ENCODE peak calls at places on chromosomes 12 and 14, in ten cellular contexts. N is GM23338, H is tibial nerve, Z is Peyer's patch, F is stomach, Y is HCT116, J is adipocyte, R is cardiac muscle cell, P is fibroblast of pulmonary artery, D is uterus. M is an unnamed sample.
A peak's percentile ranks its signal among the peaks of the same experiment; 100 is the strongest.

GRCh38 chr12:77033658-77034164 is 31.7 kb downstream of the E2F7 start:
- DNase-seq in N (no peak), H (no peak), Z (no peak), F (no peak), Y (no peak), J (no peak), R (no peak), P (no peak), D (no peak), M (no peak)

GRCh38 chr12:131085816-131086591 is 132.3 kb downstream of the ADGRD1 start:
- DNase-seq in N (no peak), H (peak; percentile 13), Z (no peak), F (peak; percentile 11), Y (no peak), J (no peak), R (no peak), P (no peak), D (no peak), M (peak; percentile 35)

GRCh38 chr14:33254342-33254741 is 315.7 kb downstream of the NPAS3 start:
- DNase-seq in N (no peak), H (no peak), Z (no peak), F (no peak), Y (no peak), J (no peak), R (no peak), P (no peak), D (no peak), M (no peak)

GRCh38 chr12:100539209-100539608 is 34.3 kb upstream of the GAS2L3 start:
- DNase-seq in N (peak; percentile 78), H (no peak), Z (no peak), F (no peak), Y (no peak), J (peak; percentile 48), R (peak; percentile 79), P (peak; percentile 64), D (no peak), M (no peak)

GRCh38 chr12:131380220-131380957 is 330.5 kb upstream of the SFSWAP start:
- DNase-seq in N (no peak), H (no peak), Z (no peak), F (no peak), Y (no peak), J (no peak), R (no peak), P (no peak), D (no peak), M (no peak)

GRCh38 chr12:6072302-6072752 is 52.1 kb downstream of the VWF start:
- DNase-seq in N (no peak), H (no peak), Z (no peak), F (no peak), Y (no peak), J (peak; percentile 63), R (no peak), P (peak; percentile 96), D (no peak), M (no peak)

GRCh38 chr12:120790114-120790513 is 64.5 kb downstream of the ACADS start:
- DNase-seq in N (no peak), H (no peak), Z (no peak), F (no peak), Y (no peak), J (no peak), R (no peak), P (no peak), D (no peak), M (no peak)

GRCh38 chr12:82361461-82361915 is 3.2 kb downstream of the METTL25 start:
- DNase-seq in N (peak; percentile 15), H (no peak), Z (no peak), F (no peak), Y (no peak), J (no peak), R (no peak), P (no peak), D (no peak), M (no peak)

GRCh38 chr14:21102472-21103164 is 1.8 kb downstream of the TMEM253 start:
- DNase-seq in N (peak; percentile 43), H (no peak), Z (no peak), F (no peak), Y (no peak), J (no peak), R (no peak), P (no peak), D (no peak), M (no peak)

GRCh38 chr14:99274346-99275221 is 2.6 kb upstream of the BCL11B start:
- DNase-seq in N (peak; percentile 96), H (no peak), Z (peak; percentile 87), F (peak; percentile 29), Y (peak; percentile 78), J (peak; percentile 73), R (peak; percentile 91), P (peak; percentile 80), D (no peak), M (no peak)

DNA sequence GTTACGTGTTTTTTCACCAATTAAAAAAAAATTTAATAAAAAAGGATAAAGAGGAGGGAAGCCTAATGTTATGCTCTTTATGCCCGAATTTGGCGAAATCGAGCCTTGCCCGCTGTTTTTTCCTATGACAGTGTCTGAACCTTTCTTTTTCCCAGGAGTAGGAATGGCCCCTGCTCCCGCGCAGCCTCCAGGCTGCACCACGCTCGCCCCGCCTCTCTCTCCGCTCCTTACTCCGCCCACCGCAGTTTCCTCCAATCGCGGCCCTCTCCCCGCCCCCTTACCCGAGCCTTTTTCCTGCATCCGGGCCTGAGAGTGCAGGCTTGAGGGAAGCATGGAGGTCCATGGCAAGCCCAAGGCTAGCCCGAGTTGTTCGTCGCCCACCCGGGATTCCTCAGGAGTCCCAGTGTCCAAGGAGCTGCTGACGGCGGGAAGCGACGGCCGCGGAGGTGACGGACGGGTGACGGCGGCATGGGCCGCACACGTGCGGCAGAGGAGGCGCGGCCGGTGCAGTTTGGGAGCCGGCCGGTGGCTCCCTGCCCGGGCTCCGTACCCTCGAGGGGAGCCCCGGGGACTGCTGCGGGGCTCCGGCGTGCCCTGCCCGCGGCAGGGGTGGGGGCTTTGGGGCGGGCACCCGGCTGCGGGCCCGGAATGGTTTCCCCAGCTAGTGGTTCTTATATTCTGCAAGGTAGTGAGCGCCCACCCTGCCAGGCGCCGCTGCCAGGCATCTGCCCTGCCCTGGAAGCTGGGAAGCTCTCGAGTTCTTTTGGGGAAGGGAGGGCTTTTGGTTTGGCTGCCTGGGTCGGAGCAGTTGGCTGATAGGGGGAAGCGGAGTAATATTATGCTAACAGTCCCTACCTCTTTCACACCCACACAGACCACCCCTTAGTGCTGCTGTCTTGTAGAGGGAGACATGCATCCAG is at the start of gene NOPCHAP1:
- DNase-seq in N (peak; percentile 97), H (peak; percentile 91), Z (peak; percentile 95), F (peak; percentile 94), Y (peak; percentile 52), J (peak; percentile 96), R (peak; percentile 95), P (peak; percentile 80), D (peak; percentile 92), M (peak; percentile 94)
- H3K4me3 ChIP-seq in N (peak within 1 kb of the TSS; percentile 79), H (peak within 1 kb of the TSS; percentile 87), Z (peak within 1 kb of the TSS; percentile 84), F (peak within 1 kb of the TSS; percentile 77), Y (peak within 1 kb of the TSS; percentile 75), J (peak within 1 kb of the TSS; percentile 94), R (peak within 1 kb of the TSS; percentile 67), P (peak within 1 kb of the TSS; percentile 80), D (peak within 1 kb of the TSS; percentile 62), M (peak within 1 kb of the TSS; percentile 99)

GRCh38 chr12:97967831-97968230 is 505.2 kb downstream of the RMST start:
- DNase-seq in N (no peak), H (no peak), Z (no peak), F (no peak), Y (no peak), J (no peak), R (no peak), P (no peak), D (no peak), M (no peak)

DNA sequence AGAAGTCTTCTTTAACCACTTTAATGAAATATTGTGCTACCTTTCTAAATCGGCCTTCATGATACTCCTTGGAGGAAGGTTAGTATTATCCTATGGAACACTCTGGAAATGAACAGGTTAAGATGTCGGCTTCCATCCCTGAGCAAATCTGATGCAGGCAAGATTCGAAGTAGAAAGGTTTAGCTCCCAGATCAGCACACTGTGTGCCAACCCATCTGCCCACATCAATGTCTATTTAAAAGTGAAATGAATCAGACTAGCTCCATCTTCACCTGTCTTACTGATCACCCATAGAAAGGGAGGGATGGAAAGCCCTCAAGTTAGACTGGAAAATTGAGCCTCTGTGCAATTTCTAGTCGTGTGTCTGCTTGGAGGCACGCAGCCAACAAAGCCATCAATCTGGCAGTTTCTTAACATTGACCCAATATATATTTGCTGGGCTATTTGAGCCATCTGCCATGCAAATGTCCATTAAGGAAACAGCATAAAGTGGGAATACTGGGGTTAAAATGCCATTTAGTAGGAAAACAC is 506.1 kb downstream of the RMST start:
- DNase-seq in N (no peak), H (no peak), Z (no peak), F (no peak), Y (no peak), J (no peak), R (no peak), P (no peak), D (no peak), M (no peak)
- H3K4me3 ChIP-seq in N (no peak overlapping the region), H (no peak overlapping the region), Z (no peak overlapping the region), F (no peak overlapping the region), Y (no peak overlapping the region), J (no peak overlapping the region), R (no peak overlapping the region), P (no peak overlapping the region), D (no peak overlapping the region), M (no peak overlapping the region)

GRCh38 chr14:34710744-34711143 is 3.6 kb downstream of the CFL2 start:
- DNase-seq in N (no peak), H (no peak), Z (no peak), F (no peak), Y (no peak), J (peak; percentile 51), R (no peak), P (peak; percentile 36), D (no peak), M (no peak)
- H3K4me3 ChIP-seq in N (no peak overlapping the region), H (no peak overlapping the region), Z (no peak overlapping the region), F (no peak overlapping the region), Y (no peak overlapping the region), J (peak overlapping the region; percentile 50), R (no peak overlapping the region), P (no peak overlapping the region), D (no peak overlapping the region), M (no peak overlapping the region)

DNA sequence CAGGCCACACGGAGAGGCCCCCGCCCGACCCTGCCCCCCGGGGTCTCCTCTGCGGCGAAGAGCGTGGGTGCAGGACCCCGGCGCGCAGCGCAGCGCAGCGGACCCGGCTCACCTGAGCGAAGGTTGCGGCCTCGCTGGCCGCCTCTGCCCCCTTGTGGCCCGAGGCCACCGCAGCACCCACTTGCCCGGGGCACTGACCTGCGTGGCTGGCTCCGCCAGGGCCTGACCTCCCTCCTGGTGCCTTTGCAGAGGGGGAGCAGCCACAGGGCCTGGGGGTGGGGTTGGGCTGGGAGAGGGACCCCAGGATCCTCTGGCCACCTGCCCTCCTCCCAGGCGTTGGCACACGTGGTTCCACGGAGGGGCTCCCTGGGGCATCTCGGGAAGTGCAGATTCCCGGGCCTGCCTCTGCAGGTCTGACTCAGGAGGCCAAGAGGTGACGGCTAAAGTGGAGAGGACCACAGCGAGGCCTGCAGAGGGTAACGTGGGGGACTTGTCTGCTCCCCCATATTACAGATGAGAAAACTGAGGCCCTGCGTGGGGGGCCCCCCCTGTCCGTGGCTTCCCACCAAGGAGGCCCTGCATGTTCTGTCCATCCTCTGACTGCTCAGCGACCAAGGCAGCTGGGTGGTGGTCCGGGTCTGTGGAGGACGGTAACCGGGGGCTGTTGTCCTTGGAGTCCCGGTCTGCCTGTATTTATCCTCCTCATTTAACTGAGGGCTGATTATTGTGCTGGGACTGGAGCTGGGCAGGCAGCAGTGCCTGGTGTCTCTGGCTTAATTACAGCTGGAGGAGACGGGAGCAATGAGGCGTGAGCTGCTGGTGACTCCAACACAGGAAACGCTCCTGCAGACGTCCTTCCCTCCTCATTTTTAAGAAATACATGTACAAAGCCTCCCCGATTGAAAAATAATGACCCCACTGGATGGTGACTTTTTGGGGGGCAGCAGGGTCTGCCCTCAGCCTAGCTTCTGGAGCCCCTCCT is 67.9 kb upstream of the BEGAIN start:
- DNase-seq in N (peak; percentile 66), H (no peak), Z (peak; percentile 76), F (peak; percentile 57), Y (no peak), J (no peak), R (peak; percentile 60), P (no peak), D (no peak), M (peak; percentile 62)
- H3K4me3 ChIP-seq in N (peak overlapping the region; percentile 51), H (no peak overlapping the region), Z (peak overlapping the region; percentile 43), F (no peak overlapping the region), Y (peak overlapping the region; percentile 44), J (no peak overlapping the region), R (no peak overlapping the region), P (no peak overlapping the region), D (no peak overlapping the region), M (peak overlapping the region; percentile 28)